ENCODE peak calls at places on chromosomes 13 and 19, in four cellular contexts. D is substantia nigra, N is keratinocyte, M is IMR-90. P is an unnamed sample.

GRCh38 chr19:8397291-8397690 is 7.1 kb downstream of the RAB11B start:
- DNase-seq in N (no peak), M (no peak), D (no peak), P (no peak)

GRCh38 chr13:31267126-31267784 is 67.5 kb downstream of the B3GLCT start:
- DNase-seq in D (no peak), M (no peak), N (peak), P (no peak)

GRCh38 chr13:50390503-50391248 is 375.4 kb downstream of the KCNRG start:
- DNase-seq in D (no peak), N (no peak), M (no peak), P (no peak)

GRCh38 chr19:14479985-14480694 is 5.0 kb upstream of the PTGER1 start:
- DNase-seq in N (no peak), D (no peak), M (peak), P (no peak)

GRCh38 chr13:94822356-94822755 is 110.0 kb upstream of the SOX21 start:
- DNase-seq in N (no peak), D (no peak), M (no peak), P (no peak)

GRCh38 chr13:36912369-36912768 is 7.7 kb downstream of the SMAD9 start:
- DNase-seq in M (no peak), N (no peak), D (no peak), P (no peak)

GRCh38 chr13:21061077-21061945 is at the start of gene LATS2:
- DNase-seq in N (peak), M (peak), D (peak), P (peak)

GRCh38 chr13:95741584-95742563 is 64.9 kb downstream of the DNAJC3 start:
- DNase-seq in D (no peak), M (no peak), N (no peak), P (no peak)

GRCh38 chr13:49998714-49999624 is 2.1 kb downstream of the TRIM13 start:
- DNase-seq in N (no peak), M (no peak), D (no peak), P (no peak)

GRCh38 chr19:15469513-15470297 is 5.4 kb upstream of the RASAL3 start:
- DNase-seq in N (no peak), M (no peak), D (no peak), P (peak)

GRCh38 chr19:32570081-32570785 is 10.8 kb upstream of the PDCD5 start:
- DNase-seq in D (peak), M (peak), N (no peak), P (peak)

GRCh38 chr19:50501568-50502475 is 9.2 kb downstream of the JOSD2 start:
- DNase-seq in M (no peak), D (no peak), N (no peak), P (no peak)

GRCh38 chr13:112464720-112465119 is 88.6 kb downstream of the SPACA7 start:
- DNase-seq in D (no peak), M (no peak), N (no peak), P (no peak)

GRCh38 chr19:42606660-42607351 is 12.1 kb upstream of the CEACAM8 start:
- DNase-seq in N (peak), D (peak), M (peak), P (peak)

GRCh38 chr13:95246292-95247082 is 54.8 kb downstream of the ABCC4 start:
- DNase-seq in D (no peak), M (no peak), N (no peak), P (no peak)

GRCh38 chr19:10333758-10334339 is 520 bp upstream of the RAVER1 start:
- DNase-seq in M (no peak), D (no peak), N (no peak), P (peak)

GRCh38 chr19:8585894-8586750 is 8.9 kb upstream of the MYO1F start:
- DNase-seq in D (no peak), M (no peak), N (no peak), P (peak)

GRCh38 chr13:78382481-78382880 is 220.9 kb downstream of the POU4F1 start:
- DNase-seq in M (no peak), D (no peak), N (no peak), P (no peak)

GRCh38 chr13:91813255-91813654 is 414.8 kb downstream of the GPC5 start:
- DNase-seq in M (no peak), D (no peak), N (no peak), P (no peak)

GRCh38 chr13:77002590-77003190 is 10.8 kb downstream of the CLN5 start:
- DNase-seq in N (no peak), M (peak), D (no peak), P (peak)

GRCh38 chr19:35995655-35995993 is 636 bp downstream of the SDHAF1 start:
- DNase-seq in M (peak), N (no peak), D (no peak), P (peak)

GRCh38 chr13:47945738-47946137 is 55.3 kb downstream of the SUCLA2 start:
- DNase-seq in D (no peak), M (peak), N (no peak), P (peak)

GRCh38 chr19:40423227-40423566 is 2.6 kb downstream of the SERTAD1 start:
- DNase-seq in N (no peak), D (no peak), M (no peak), P (no peak)

GRCh38 chr19:33443638-33444195 is 70.2 kb downstream of the CEBPG start:
- DNase-seq in M (no peak), N (no peak), D (no peak), P (no peak)

GRCh38 chr19:50567882-50568281 is 353 bp downstream of the LRRC4B start:
- DNase-seq in D (no peak), N (no peak), M (no peak), P (no peak)

GRCh38 chr13:36831291-36831690 is 12.3 kb downstream of the RFXAP start:
- DNase-seq in D (no peak), M (no peak), N (no peak), P (no peak)

GRCh38 chr19:5101871-5102270 is 133.0 kb downstream of the KDM4B start:
- DNase-seq in N (no peak), M (no peak), D (no peak), P (no peak)
- H3K27ac ChIP-seq in N (no peak), M (no peak), D (no peak), P (no peak)

DNA sequence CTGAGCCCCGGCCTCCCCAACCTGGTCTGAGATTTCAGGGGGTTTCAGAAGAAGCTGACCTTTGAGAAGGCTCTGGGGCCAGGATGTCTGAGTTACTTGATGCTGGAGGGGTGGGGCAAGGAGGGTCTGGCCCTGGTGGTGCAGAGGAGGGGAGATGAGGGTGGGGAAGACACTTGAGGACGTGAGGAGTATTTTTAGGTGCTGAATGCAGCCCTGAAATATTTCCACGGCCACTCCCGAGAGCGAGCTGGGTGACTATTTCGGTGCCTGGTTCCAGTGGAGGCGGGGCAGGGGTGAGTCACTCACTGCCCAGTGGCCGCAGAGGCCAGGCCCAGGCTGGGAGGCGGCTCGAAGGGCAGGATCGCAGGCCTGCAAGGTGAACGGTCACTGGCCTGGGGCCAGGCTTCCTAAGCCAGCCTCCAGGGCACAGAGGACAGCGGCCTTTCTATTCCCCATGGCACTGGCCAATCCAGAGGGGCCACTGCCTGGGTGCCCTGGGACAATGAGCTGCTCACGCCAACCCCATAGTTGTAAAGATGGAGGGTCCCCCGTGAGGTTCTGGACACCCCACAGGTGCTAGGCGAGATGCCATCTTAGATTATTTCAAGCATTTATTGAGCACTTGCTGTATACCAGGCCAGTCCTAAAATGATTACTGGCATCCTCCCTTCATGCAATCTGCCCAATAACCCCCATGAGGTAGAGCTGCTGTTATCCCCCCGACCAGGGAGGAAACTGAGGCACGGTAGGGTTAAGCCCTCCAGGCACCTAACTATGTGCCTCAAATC is 19.7 kb upstream of the JUND start:
- DNase-seq in N (no peak), M (peak), D (no peak), P (peak)
- H3K27ac ChIP-seq in N (no peak), M (peak), D (no peak), P (peak)

GRCh38 chr13:41802684-41803554 is 158.0 kb downstream of the VWA8 start:
- DNase-seq in D (no peak), M (peak), N (peak), P (peak)
- H3K27ac ChIP-seq in D (no peak), M (peak), N (peak), P (peak)

GRCh38 chr13:51793570-51794273 is 10.2 kb downstream of the DHRS12 start:
- DNase-seq in M (peak), N (no peak), D (no peak), P (peak)
- H3K27ac ChIP-seq in M (peak), N (peak), D (no peak), P (peak)

DNA sequence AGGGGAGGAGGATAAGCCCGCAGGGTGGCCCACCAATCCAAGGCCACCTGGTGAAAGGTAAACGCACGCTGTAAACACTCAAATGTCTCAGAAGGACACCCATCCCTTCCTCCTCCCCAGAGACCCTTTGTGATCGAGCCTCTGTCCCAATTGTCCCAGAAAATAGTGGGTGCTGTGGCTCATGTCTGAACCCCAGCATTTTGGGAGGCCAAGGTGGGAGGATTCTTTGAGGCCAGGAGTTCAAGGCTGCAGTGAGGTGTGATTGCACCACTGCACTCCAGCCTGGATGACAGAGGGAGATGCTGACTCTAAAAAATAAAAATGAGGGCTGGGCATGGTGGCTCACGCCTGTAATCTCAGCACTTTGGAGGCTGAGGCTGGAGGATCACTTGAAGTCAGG is 3.1 kb upstream of the ABHD17A start:
- DNase-seq in N (no peak), D (no peak), M (no peak), P (no peak)
- H3K27ac ChIP-seq in N (no peak), D (no peak), M (no peak), P (no peak)

GRCh38 chr19:39146091-39146490 is 20.5 kb downstream of the PAK4 start:
- DNase-seq in D (no peak), N (no peak), M (no peak), P (no peak)
- H3K27ac ChIP-seq in D (peak), N (no peak), M (no peak), P (no peak)

DNA sequence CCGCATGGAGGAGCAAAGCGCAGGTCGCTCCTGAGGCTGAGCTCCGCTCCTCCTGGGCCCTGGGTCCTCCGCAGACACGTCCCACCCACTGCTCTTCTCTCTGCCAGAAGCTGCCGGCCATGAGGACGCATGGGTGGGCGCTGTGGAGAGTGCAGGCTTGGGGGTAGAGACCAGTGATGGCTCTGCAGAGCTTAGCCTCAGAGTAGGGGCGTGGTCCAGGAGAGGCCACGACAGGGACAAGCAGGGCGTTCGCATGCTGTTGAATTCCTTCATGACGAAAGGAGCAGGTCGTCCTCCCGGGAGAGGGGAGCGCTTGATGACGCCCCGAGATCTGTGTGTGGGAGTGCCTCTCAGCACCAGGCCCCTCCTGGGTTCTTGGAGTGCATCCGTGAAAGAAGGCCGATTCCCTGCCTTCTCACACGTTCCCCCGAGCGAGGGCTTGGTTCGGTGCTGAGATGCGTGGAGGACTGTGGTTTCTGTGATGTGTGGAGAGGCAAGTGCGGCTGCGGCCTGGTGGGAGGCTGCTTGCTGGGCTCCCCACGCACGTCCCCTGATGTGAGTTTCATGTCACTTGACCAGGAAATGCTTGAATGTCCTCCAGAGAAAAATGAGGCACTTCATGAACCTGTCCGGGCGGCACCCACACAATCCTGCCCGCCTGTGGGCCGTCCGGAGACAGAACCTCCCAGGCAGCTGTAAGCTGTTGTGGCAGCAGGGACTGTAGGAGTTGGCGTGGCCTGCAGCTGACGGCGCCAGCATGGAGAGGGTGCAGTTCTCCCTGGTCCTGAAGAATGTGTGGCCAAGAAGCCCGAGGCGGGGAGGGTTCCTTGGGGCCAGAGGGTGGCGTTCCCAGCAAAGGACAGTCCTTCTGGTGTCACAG is 4.5 kb downstream of the SF3A2 start:
- DNase-seq in M (no peak), D (no peak), N (no peak), P (peak)
- H3K27ac ChIP-seq in M (no peak), D (peak), N (peak), P (peak)